ENCODE peak calls at places on chromosomes 13 and 19, in eight cellular contexts. Q is AG09319; X is T-helper 2 cell treated with Interferon-gamma antibody and Interleukin-4, amounts not matched to agents 5 μg/mL and 100 μg/mL, for 36 hours; N is iris pigment epithelial cell; A is activated CD4-positive, alpha-beta T cell treated with anti-CD3 and anti-CD28 coated beads, Interleukin-2, amount 50 U/mL, for 4 hours; L is brain microvascular endothelial cell; R is T1000; M is COR-L47. W is an unnamed sample.

GRCh38 chr19:38964738-38965137 is 10.8 kb downstream of the FBXO17 start:
- DNase-seq in Q (no peak), N (no peak), X (no peak), A (no peak), M (no peak), R (no peak), L (no peak), W (no peak)

GRCh38 chr19:1690570-1691307 is 38.3 kb upstream of the TCF3 start:
- DNase-seq in M (no peak), L (no peak), A (peak; percentile 46), N (peak; percentile 18), Q (no peak), X (peak; percentile 55), R (no peak), W (no peak)

GRCh38 chr13:21010621-21011020 is 50.8 kb downstream of the LATS2 start:
- DNase-seq in Q (no peak), X (no peak), L (no peak), A (no peak), R (no peak), M (no peak), N (peak; percentile 36), W (no peak)

GRCh38 chr13:98216135-98216565 is 39.1 kb upstream of the RNF113B start:
- DNase-seq in N (peak; percentile 86), L (peak; percentile 90), M (peak; percentile 35), R (peak; percentile 59), Q (no peak), A (no peak), X (no peak), W (no peak)

GRCh38 chr13:111326621-111326965 is 6.2 kb downstream of the TEX29 start:
- DNase-seq in X (no peak), M (no peak), L (no peak), A (no peak), Q (no peak), N (no peak), R (no peak), W (no peak)

GRCh38 chr19:16374436-16374835 is 49.8 kb downstream of the KLF2 start:
- DNase-seq in Q (no peak), M (no peak), N (no peak), L (no peak), X (no peak), A (peak; percentile 29), R (no peak), W (no peak)

GRCh38 chr13:113061796-113062425 is 43.7 kb upstream of the F7 start:
- DNase-seq in Q (no peak), A (no peak), M (no peak), N (no peak), R (no peak), L (no peak), X (no peak), W (no peak)

GRCh38 chr13:23488442-23488841 is 54.9 kb upstream of the SACS start:
- DNase-seq in R (peak; percentile 20), L (peak; percentile 90), Q (no peak), A (no peak), X (no peak), N (peak; percentile 68), M (peak; percentile 72), W (no peak)

GRCh38 chr19:6616011-6616410 is 25.1 kb upstream of the CD70 start:
- DNase-seq in R (no peak), M (no peak), Q (no peak), N (peak; percentile 47), X (peak; percentile 64), A (no peak), L (no peak), W (no peak)

GRCh38 chr19:6209233-6209632 is 70.5 kb downstream of the MLLT1 start:
- DNase-seq in A (no peak), Q (no peak), N (no peak), M (no peak), X (no peak), L (no peak), R (no peak), W (no peak)

GRCh38 chr13:71864981-71865857 is 1.8 kb downstream of the DACH1 start:
- DNase-seq in L (peak; percentile 1), X (no peak), Q (no peak), A (no peak), R (no peak), N (peak; percentile 21), M (no peak), W (peak; percentile 56)

GRCh38 chr13:84567848-84568247 is 685.6 kb upstream of the SLITRK1 start:
- DNase-seq in R (no peak), N (no peak), L (no peak), Q (no peak), X (no peak), A (no peak), M (no peak), W (no peak)

GRCh38 chr13:97911311-97912138 is 42.0 kb upstream of the IPO5 start:
- DNase-seq in Q (no peak), X (peak; percentile 4), N (peak; percentile 19), R (no peak), L (peak; percentile 33), M (no peak), A (no peak), W (no peak)

GRCh38 chr13:47459512-47459911 is 541.6 kb downstream of the SUCLA2 start:
- DNase-seq in X (no peak), A (no peak), L (no peak), Q (no peak), N (peak; percentile 12), R (no peak), M (no peak), W (no peak)

GRCh38 chr19:2867025-2867991 is at the start of gene ZNF556:
- DNase-seq in M (peak; percentile 29), L (no peak), N (no peak), Q (no peak), X (no peak), R (peak; percentile 95), A (no peak), W (peak; percentile 63)

GRCh38 chr13:59364508-59365187 is 799.1 kb downstream of the DIAPH3 start:
- DNase-seq in A (no peak), R (no peak), M (no peak), Q (no peak), X (no peak), L (no peak), N (no peak), W (no peak)

GRCh38 chr13:41006296-41006695 is 12.8 kb downstream of the ELF1 start:
- DNase-seq in A (no peak), R (no peak), L (no peak), N (no peak), Q (no peak), X (no peak), M (no peak), W (no peak)

GRCh38 chr19:38062959-38063786 is 156.2 kb downstream of the SIPA1L3 start:
- DNase-seq in X (no peak), R (no peak), N (no peak), L (no peak), M (peak; percentile 78), Q (no peak), A (no peak), W (no peak)

GRCh38 chr19:10193666-10194499 is 870 bp downstream of the DNMT1 start:
- DNase-seq in N (peak; percentile 52), X (no peak), A (no peak), L (peak; percentile 31), M (peak; percentile 41), Q (no peak), R (no peak), W (no peak)

GRCh38 chr19:36115453-36116343 is at the start of gene TBCB:
- DNase-seq in X (no peak), Q (no peak), M (no peak), R (no peak), N (peak; percentile 38), L (peak; percentile 18), A (peak; percentile 92), W (peak; percentile 92)

GRCh38 chr13:75443356-75443958 is 38.5 kb downstream of the TBC1D4 start:
- DNase-seq in L (no peak), Q (no peak), N (no peak), X (no peak), A (no peak), M (no peak), R (no peak), W (no peak)

GRCh38 chr19:13980340-13980739 is 25.8 kb downstream of the RFX1 start:
- DNase-seq in M (no peak), R (no peak), X (no peak), A (no peak), Q (no peak), L (no peak), N (no peak), W (no peak)

GRCh38 chr19:3606690-3607289 is at the start of gene TBXA2R:
- DNase-seq in X (peak; percentile 24), M (peak; percentile 26), Q (no peak), N (peak; percentile 59), L (peak; percentile 57), R (peak; percentile 52), A (peak; percentile 46), W (peak; percentile 92)

GRCh38 chr13:25686831-25687495 is 315.2 kb downstream of the ATP8A2 start:
- DNase-seq in A (no peak), R (no peak), X (no peak), N (no peak), Q (no peak), M (peak; percentile 50), L (no peak), W (no peak)

GRCh38 chr13:40342461-40342860 is 324.0 kb downstream of the FOXO1 start:
- DNase-seq in A (no peak), L (no peak), Q (no peak), X (no peak), R (no peak), M (no peak), N (no peak), W (no peak)

GRCh38 chr13:50888362-50888761 is 21.2 kb upstream of the RNASEH2B start:
- DNase-seq in R (no peak), A (no peak), Q (no peak), N (no peak), L (no peak), M (no peak), X (no peak), W (no peak)

GRCh38 chr13:99506632-99507031 is 5.4 kb downstream of the TM9SF2 start:
- DNase-seq in X (no peak), R (no peak), M (no peak), N (no peak), L (no peak), Q (no peak), A (no peak), W (no peak)

W was measured in sciatic nerve.